ENCODE peak calls at places on chromosomes 12 and 14, in nine cellular contexts. Z, P, B, S, D, M, R, X and E are unnamed samples.

GRCh38 chr12:22228022-22228875 is 106.3 kb downstream of the ST8SIA1 start:
- DNase-seq in B (no peak), Z (no peak), S (no peak), X (no peak), D (no peak), R (no peak), P (no peak), M (no peak), E (no peak)

GRCh38 chr14:71492346-71492745 is 439.9 kb upstream of the RGS6 start:
- DNase-seq in P (no peak), D (no peak), B (no peak), M (no peak), X (no peak), Z (no peak), R (no peak), S (no peak), E (no peak)

GRCh38 chr14:65972346-65972745 is 513.8 kb upstream of the CCDC196 start:
- DNase-seq in S (no peak), B (no peak), P (no peak), R (no peak), X (no peak), M (no peak), D (no peak), Z (no peak), E (no peak)

GRCh38 chr12:115574831-115575230 is 702.7 kb downstream of the MED13L start:
- DNase-seq in S (no peak), X (no peak), P (no peak), M (no peak), D (no peak), R (no peak), B (no peak), Z (no peak), E (no peak)

GRCh38 chr12:460301-461230 is 827 bp downstream of the B4GALNT3 start:
- DNase-seq in X (no peak), Z (peak), M (no peak), D (no peak), R (no peak), P (peak), S (peak), B (no peak), E (peak)

GRCh38 chr14:25394791-25395391 is 344.9 kb upstream of the STXBP6 start:
- DNase-seq in P (no peak), R (no peak), S (no peak), X (no peak), D (no peak), B (no peak), Z (no peak), M (no peak), E (no peak)

GRCh38 chr14:63632932-63633514 is 8.6 kb downstream of the WDR89 start:
- DNase-seq in P (no peak), B (no peak), M (no peak), X (no peak), R (no peak), D (peak), Z (peak), S (no peak), E (no peak)

GRCh38 chr12:104462931-104463339 is 6.2 kb downstream of the CHST11 start:
- DNase-seq in X (no peak), P (peak), B (no peak), D (no peak), S (no peak), Z (no peak), M (no peak), R (no peak), E (no peak)

GRCh38 chr14:60328588-60328987 is 79.6 kb downstream of the PPM1A start:
- DNase-seq in Z (no peak), P (no peak), D (no peak), X (no peak), R (no peak), B (no peak), M (no peak), S (no peak), E (no peak)

GRCh38 chr12:111367661-111368221 is 1.2 kb downstream of the PHETA1 start:
- DNase-seq in S (peak), B (peak), P (peak), Z (no peak), R (no peak), X (no peak), D (no peak), M (no peak), E (no peak)

GRCh38 chr12:65415826-65416225 is 137.3 kb downstream of the MSRB3 start:
- DNase-seq in B (no peak), D (no peak), M (no peak), R (no peak), Z (no peak), S (no peak), P (no peak), X (no peak), E (no peak)

GRCh38 chr12:100229036-100229635 is 28.5 kb downstream of the ACTR6 start:
- DNase-seq in P (no peak), X (no peak), Z (no peak), S (no peak), M (no peak), B (no peak), R (no peak), D (peak), E (peak)

GRCh38 chr14:57865066-57865449 is 834 bp downstream of the SLC35F4 start:
- DNase-seq in S (no peak), Z (no peak), M (no peak), X (no peak), B (no peak), P (no peak), D (no peak), R (no peak), E (no peak)

GRCh38 chr12:53735-54095 is 12.9 kb upstream of the IQSEC3 start:
- DNase-seq in Z (no peak), D (no peak), S (no peak), B (no peak), X (no peak), P (no peak), M (no peak), R (no peak), E (no peak)

GRCh38 chr12:92928431-92928961 is 599 bp downstream of the EEA1 start:
- DNase-seq in D (no peak), X (peak), R (peak), S (no peak), B (no peak), P (peak), Z (peak), M (no peak), E (peak)

GRCh38 chr14:64788706-64789105 is 84.5 kb downstream of the PLEKHG3 start:
- DNase-seq in B (no peak), S (no peak), Z (no peak), D (peak), X (no peak), P (no peak), R (no peak), M (no peak), E (no peak)

GRCh38 chr12:67434653-67435375 is 165.7 kb downstream of the CAND1 start:
- DNase-seq in M (no peak), R (no peak), S (no peak), B (no peak), Z (no peak), D (no peak), X (no peak), P (no peak), E (no peak)

GRCh38 chr12:103771466-103771865 is 69.6 kb downstream of the NT5DC3 start:
- DNase-seq in B (peak), Z (peak), X (no peak), R (no peak), P (peak), M (no peak), S (no peak), D (no peak), E (no peak)

GRCh38 chr12:119319638-119320037 is 14.9 kb upstream of the CCDC60 start:
- DNase-seq in Z (no peak), M (no peak), S (no peak), P (peak), X (no peak), B (no peak), R (no peak), D (no peak), E (peak)

GRCh38 chr12:89874146-89874545 is 165.5 kb upstream of the ATP2B1 start:
- DNase-seq in P (no peak), D (no peak), S (no peak), X (no peak), B (no peak), M (no peak), Z (no peak), R (no peak), E (no peak)

GRCh38 chr12:97912943-97913342 is 450.3 kb downstream of the RMST start:
- DNase-seq in R (peak), Z (no peak), X (peak), M (no peak), P (no peak), B (no peak), S (no peak), D (no peak), E (no peak)

GRCh38 chr12:25958254-25959068 is at the start of gene RASSF8:
- DNase-seq in R (peak), S (peak), D (no peak), B (peak), X (peak), P (peak), M (no peak), Z (peak), E (peak)

GRCh38 chr14:54709444-54709843 is 142.5 kb downstream of the SAMD4A start:
- DNase-seq in P (no peak), S (no peak), R (no peak), X (no peak), M (no peak), Z (no peak), D (no peak), B (no peak), E (no peak)

GRCh38 chr12:58914457-58914856 is 5.8 kb downstream of the LRIG3 start:
- DNase-seq in R (no peak), S (no peak), D (no peak), P (no peak), X (no peak), Z (no peak), B (no peak), M (no peak), E (no peak)

GRCh38 chr12:58917699-58918334 is 2.5 kb downstream of the LRIG3 start:
- DNase-seq in X (no peak), R (no peak), Z (no peak), P (no peak), S (no peak), M (no peak), B (no peak), D (no peak), E (no peak)

GRCh38 chr12:58916153-58916709 is 4.1 kb downstream of the LRIG3 start:
- DNase-seq in P (no peak), M (no peak), B (no peak), Z (no peak), D (no peak), R (no peak), X (no peak), S (no peak), E (no peak)

GRCh38 chr12:58916891-58917570 is 3.3 kb downstream of the LRIG3 start:
- DNase-seq in D (no peak), S (no peak), M (no peak), R (no peak), P (peak), B (no peak), Z (no peak), X (no peak), E (no peak)

DNA sequence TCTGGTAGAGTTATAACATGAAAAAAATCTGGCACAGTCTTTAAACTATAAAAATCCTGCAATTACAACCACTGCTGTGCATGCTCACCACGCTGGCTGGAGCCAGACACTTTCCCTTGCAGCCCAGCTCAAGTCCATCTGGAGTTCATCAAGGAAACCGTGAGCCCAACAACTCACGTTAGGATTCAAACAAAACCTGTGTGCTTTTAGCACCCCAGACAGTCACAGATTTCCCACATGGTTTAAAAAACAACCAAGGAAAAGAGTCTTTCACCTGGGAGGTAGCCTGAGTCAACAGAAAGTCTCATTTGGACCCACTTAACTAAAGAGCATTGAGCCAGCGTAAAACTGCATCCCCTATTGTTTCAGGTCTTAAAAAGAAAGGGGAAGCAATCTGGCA is 4.7 kb downstream of the LRIG3 start:
- DNase-seq in Z (no peak), D (no peak), S (no peak), M (no peak), B (peak), R (no peak), P (peak), X (no peak), E (peak)
- TF ChIP-seq POLR2AphosphoS5 in Z (no peak), D (no peak), S (no peak), M (peak), B (peak), R (no peak), P (peak), X (no peak), E (peak)

GRCh38 chr14:20219033-20219432 is 4.5 kb upstream of the OR11H6 start:
- DNase-seq in R (no peak), Z (no peak), D (no peak), S (no peak), M (no peak), X (no peak), P (no peak), B (no peak), E (no peak)

GRCh38 chr14:20209595-20209994 is 13.9 kb upstream of the OR11H6 start:
- DNase-seq in D (no peak), S (no peak), X (no peak), R (no peak), P (no peak), B (no peak), Z (no peak), M (no peak), E (no peak)

DNA sequence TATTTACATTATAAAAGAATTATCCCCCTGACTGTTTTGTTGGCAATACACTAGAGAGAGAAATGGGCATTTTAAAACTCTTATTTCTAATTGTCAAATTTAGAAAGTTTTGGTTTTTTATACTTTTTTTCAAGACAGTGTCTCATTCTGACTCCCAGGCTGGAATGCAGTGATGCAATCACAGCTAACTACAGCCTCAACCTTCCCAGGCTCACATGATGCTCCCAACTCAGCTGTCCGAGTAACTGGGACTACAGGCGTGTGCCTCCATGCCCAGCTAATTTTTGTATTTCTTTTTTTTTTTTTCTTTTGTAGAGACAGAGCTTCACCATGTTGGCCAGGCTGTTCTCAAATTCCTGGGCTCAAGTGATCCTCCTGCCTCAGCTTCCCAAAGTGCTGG is 8.3 kb upstream of the OR11H6 start:
- DNase-seq in S (no peak), X (no peak), B (no peak), P (no peak), Z (no peak), D (no peak), R (no peak), M (no peak), E (no peak)
- TF ChIP-seq POLR2A in S (no peak), X (no peak), B (no peak), P (no peak), Z (no peak), D (no peak), R (no peak), M (no peak), E (no peak)

GRCh38 chr14:93956514-93957332 is 19.6 kb downstream of the ASB2 start:
- DNase-seq in B (no peak), S (peak), R (no peak), X (no peak), P (peak), M (no peak), Z (no peak), D (no peak), E (no peak)
- H3K27ac ChIP-seq in B (peak), S (peak), R (no peak), X (no peak), P (peak), M (peak), Z (no peak), D (no peak), E (no peak)

GRCh38 chr14:69711471-69712216 is 55.3 kb upstream of the SRSF5 start:
- DNase-seq in Z (no peak), S (peak), R (peak), P (peak), B (no peak), D (no peak), X (no peak), M (no peak), E (no peak)
- TF ChIP-seq POLR2AphosphoS5 in Z (no peak), S (peak), R (no peak), P (no peak), B (no peak), D (no peak), X (no peak), M (no peak), E (no peak)

DNA sequence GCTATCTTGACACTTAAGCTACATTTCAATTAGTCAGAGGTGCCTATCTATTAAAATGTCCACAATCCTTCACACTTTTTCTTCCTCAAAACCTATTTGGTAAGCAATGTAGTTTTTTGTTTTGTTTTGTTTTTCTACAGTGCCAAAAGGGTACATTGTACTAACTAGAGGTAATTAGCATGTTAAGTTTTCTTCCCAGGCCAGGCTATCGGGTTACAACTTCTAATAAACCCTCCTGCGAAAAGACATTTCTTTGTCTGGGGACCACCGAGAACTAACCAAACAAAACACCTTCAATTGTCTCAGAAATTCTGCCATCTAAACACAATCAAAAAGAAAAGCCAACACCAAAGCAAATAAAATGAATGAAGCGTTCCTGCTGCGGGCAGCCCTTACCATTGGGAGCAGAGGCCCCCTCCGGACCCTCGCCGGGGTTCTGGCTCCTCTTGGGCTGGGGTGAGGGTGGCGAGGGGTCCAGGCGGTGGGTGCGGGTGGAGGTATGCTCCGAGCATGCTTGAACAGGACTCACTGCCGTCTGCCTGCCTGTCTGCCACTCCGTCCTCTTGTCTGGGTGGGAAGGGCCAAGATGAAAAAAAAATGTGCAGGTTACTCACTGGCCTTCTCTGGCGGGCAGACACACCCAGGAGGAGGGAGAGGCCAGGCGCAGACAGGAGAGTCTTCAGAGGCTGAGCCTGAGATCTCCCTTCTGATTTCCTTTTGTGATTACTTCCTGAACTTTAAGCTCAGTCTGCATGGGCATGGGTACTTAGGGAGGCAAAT is 76.3 kb downstream of the STON2 start:
- DNase-seq in P (peak), B (peak), M (no peak), S (no peak), Z (no peak), D (peak), X (no peak), R (peak), E (peak)
- TF ChIP-seq POLR2A in P (peak), B (no peak), M (no peak), S (no peak), Z (no peak), D (no peak), X (no peak), R (no peak), E (peak)

DNA sequence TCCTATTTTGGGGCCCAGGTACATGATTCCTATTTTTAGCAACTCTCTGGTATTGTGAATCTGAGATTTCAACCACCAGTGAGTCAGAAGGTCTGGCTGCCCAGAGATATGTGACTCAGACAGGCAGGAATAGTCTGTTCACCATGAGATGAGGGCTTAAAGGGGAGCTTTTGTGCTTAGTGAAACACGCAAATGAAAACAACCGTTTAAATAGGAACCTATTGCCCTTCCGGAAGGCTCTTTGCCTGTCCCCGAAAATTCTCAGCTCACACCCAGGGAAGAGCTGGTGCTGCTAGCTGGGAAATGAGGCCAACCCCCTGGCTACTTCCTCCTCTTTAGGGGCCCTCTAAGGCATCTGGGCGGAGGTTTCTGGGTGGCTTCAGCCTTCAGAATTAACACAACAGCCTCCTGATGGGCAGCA is 283.6 kb downstream of the CACNA1C start:
- DNase-seq in Z (no peak), M (no peak), S (no peak), P (no peak), D (peak), X (no peak), B (no peak), R (no peak), E (no peak)
- H3K27ac ChIP-seq in Z (no peak), M (peak), S (no peak), P (peak), D (peak), X (peak), B (peak), R (peak), E (peak)

GRCh38 chr12:76874491-76875190 is 4.2 kb downstream of the CSRP2 start:
- DNase-seq in M (peak), X (no peak), B (no peak), P (no peak), R (no peak), S (no peak), D (no peak), Z (no peak), E (no peak)
- TF ChIP-seq POLR2AphosphoS5 in M (no peak), X (no peak), B (no peak), P (no peak), R (no peak), S (no peak), D (no peak), Z (no peak), E (no peak)

GRCh38 chr12:122023339-122024131 is 1.9 kb downstream of the BCL7A start:
- DNase-seq in Z (peak), P (peak), X (no peak), M (peak), R (peak), S (peak), B (peak), D (peak), E (peak)

GRCh38 chr12:122022393-122023338 is 982 bp downstream of the BCL7A start:
- DNase-seq in R (no peak), Z (peak), S (peak), P (no peak), M (no peak), D (no peak), X (no peak), B (peak), E (no peak)

GRCh38 chr12:122026706-122027328 is 5.1 kb downstream of the BCL7A start:
- DNase-seq in P (no peak), B (no peak), M (no peak), D (no peak), Z (no peak), R (no peak), X (no peak), S (no peak), E (no peak)

GRCh38 chr12:122021822-122022392 is at the start of gene BCL7A:
- DNase-seq in R (peak), B (peak), S (peak), X (no peak), Z (peak), M (no peak), D (peak), P (peak), E (peak)

GRCh38 chr12:122024132-122024785 is 2.6 kb downstream of the BCL7A start:
- DNase-seq in B (no peak), R (no peak), D (no peak), X (no peak), P (no peak), M (no peak), S (no peak), Z (peak), E (no peak)
- TF ChIP-seq POLR2A in B (no peak), R (no peak), D (no peak), X (no peak), P (no peak), M (no peak), S (no peak), Z (no peak), E (no peak)